ENCODE peak calls at places on chromosomes 5 and 9, in six cellular contexts. P is breast epithelium, V is sigmoid colon, L is GM12878, F is H1, H is HCT116. W is an unnamed sample.

GRCh38 chr9:128550770-128551651 is 1.4 kb upstream of the SPTAN1 start:
- DNase-seq in P (peak; percentile 26), V (peak; percentile 80), L (no peak), F (no peak), H (no peak), W (no peak)

GRCh38 chr9:131833906-131834305 is 94.0 kb upstream of the RAPGEF1 start:
- DNase-seq in P (no peak), V (no peak), L (no peak), F (no peak), H (no peak), W (no peak)

GRCh38 chr9:14221558-14221957 is 92.4 kb downstream of the NFIB start:
- DNase-seq in P (no peak), V (no peak), L (no peak), F (no peak), H (peak; percentile 21), W (no peak)

GRCh38 chr9:89835676-89836075 is 230.9 kb downstream of the GADD45G start:
- DNase-seq in P (no peak), V (no peak), L (no peak), F (no peak), H (no peak), W (no peak)

GRCh38 chr9:32292611-32293010 is 91.8 kb upstream of the ACO1 start:
- DNase-seq in P (no peak), V (no peak), L (no peak), F (no peak), H (no peak), W (no peak)

GRCh38 chr9:72271617-72272478 is 93.2 kb downstream of the ZFAND5 start:
- DNase-seq in P (no peak), V (no peak), L (no peak), F (no peak), H (peak; percentile 47), W (no peak)

GRCh38 chr5:121018004-121018403 is 553.9 kb downstream of the PRR16 start:
- DNase-seq in P (no peak), V (no peak), L (no peak), F (no peak), H (no peak), W (no peak)

GRCh38 chr5:144368556-144368955 is 197.9 kb downstream of the KCTD16 start:
- DNase-seq in P (no peak), V (no peak), L (no peak), F (no peak), H (no peak), W (no peak)

GRCh38 chr9:134434896-134435506 is 108.7 kb downstream of the RXRA start:
- DNase-seq in P (peak; percentile 94), V (peak; percentile 99), L (no peak), F (no peak), H (no peak), W (peak; percentile 88)

GRCh38 chr5:122759740-122760139 is 15.1 kb upstream of the SNX2 start:
- DNase-seq in P (no peak), V (no peak), L (no peak), F (no peak), H (no peak), W (no peak)

GRCh38 chr9:81852820-81853219 is 75.4 kb upstream of the SPATA31D4 start:
- DNase-seq in P (no peak), V (no peak), L (no peak), F (no peak), H (no peak), W (no peak)

GRCh38 chr5:125485003-125485641 is 738.7 kb upstream of the ZNF608 start:
- DNase-seq in P (peak; percentile 61), V (peak; percentile 88), L (no peak), F (no peak), H (peak; percentile 81), W (no peak)

GRCh38 chr5:110963495-110963894 is 108.0 kb upstream of the TSLP start:
- DNase-seq in P (no peak), V (no peak), L (no peak), F (no peak), H (no peak), W (no peak)

GRCh38 chr9:113319054-113319453 is 15.9 kb upstream of the RNF183 start:
- DNase-seq in P (no peak), V (no peak), L (no peak), F (no peak), H (no peak), W (no peak)

GRCh38 chr9:88781500-88782391 is 209.5 kb upstream of the S1PR3 start:
- DNase-seq in P (no peak), V (no peak), L (no peak), F (peak; percentile 13), H (no peak), W (no peak)

GRCh38 chr5:133405275-133406034 is 206.9 kb downstream of the FSTL4 start:
- DNase-seq in P (no peak), V (no peak), L (no peak), F (no peak), H (no peak), W (peak; percentile 15)

GRCh38 chr5:65262094-65262493 is 219.6 kb downstream of the ADAMTS6 start:
- DNase-seq in P (no peak), V (no peak), L (no peak), F (no peak), H (no peak), W (no peak)

GRCh38 chr5:76689321-76690026 is 26.5 kb upstream of the F2R start:
- DNase-seq in P (no peak), V (no peak), L (no peak), F (no peak), H (peak; percentile 22), W (no peak)

GRCh38 chr5:63919763-63920478 is 42.3 kb downstream of the HTR1A start:
- DNase-seq in P (no peak), V (no peak), L (no peak), F (no peak), H (no peak), W (no peak)

GRCh38 chr5:143833179-143833578 is 21.2 kb downstream of the HMHB1 start:
- DNase-seq in P (no peak), V (no peak), L (no peak), F (no peak), H (no peak), W (no peak)

GRCh38 chr5:172788771-172789686 is 18.0 kb upstream of the DUSP1 start:
- DNase-seq in P (no peak), V (peak; percentile 84), L (no peak), F (no peak), H (no peak), W (peak; percentile 87)
- H3K4me1 ChIP-seq in P (no peaks in the 10 kb centered on the region), V (no peaks in the 10 kb centered on the region), L (peaks cover 11% of the 10 kb centered on the region), F (peaks cover 3% of the 10 kb centered on the region), H (peaks cover 3% of the 10 kb centered on the region), W (peaks cover 11% of the 10 kb centered on the region)

GRCh38 chr5:58579781-58580180 is 3.1 kb upstream of the RAB3C start:
- DNase-seq in P (no peak), V (no peak), L (no peak), F (no peak), H (no peak), W (no peak)

GRCh38 chr5:58582004-58582403 is 871 bp upstream of the RAB3C start:
- DNase-seq in P (no peak), V (no peak), L (no peak), F (no peak), H (no peak), W (peak; percentile 82)

DNA sequence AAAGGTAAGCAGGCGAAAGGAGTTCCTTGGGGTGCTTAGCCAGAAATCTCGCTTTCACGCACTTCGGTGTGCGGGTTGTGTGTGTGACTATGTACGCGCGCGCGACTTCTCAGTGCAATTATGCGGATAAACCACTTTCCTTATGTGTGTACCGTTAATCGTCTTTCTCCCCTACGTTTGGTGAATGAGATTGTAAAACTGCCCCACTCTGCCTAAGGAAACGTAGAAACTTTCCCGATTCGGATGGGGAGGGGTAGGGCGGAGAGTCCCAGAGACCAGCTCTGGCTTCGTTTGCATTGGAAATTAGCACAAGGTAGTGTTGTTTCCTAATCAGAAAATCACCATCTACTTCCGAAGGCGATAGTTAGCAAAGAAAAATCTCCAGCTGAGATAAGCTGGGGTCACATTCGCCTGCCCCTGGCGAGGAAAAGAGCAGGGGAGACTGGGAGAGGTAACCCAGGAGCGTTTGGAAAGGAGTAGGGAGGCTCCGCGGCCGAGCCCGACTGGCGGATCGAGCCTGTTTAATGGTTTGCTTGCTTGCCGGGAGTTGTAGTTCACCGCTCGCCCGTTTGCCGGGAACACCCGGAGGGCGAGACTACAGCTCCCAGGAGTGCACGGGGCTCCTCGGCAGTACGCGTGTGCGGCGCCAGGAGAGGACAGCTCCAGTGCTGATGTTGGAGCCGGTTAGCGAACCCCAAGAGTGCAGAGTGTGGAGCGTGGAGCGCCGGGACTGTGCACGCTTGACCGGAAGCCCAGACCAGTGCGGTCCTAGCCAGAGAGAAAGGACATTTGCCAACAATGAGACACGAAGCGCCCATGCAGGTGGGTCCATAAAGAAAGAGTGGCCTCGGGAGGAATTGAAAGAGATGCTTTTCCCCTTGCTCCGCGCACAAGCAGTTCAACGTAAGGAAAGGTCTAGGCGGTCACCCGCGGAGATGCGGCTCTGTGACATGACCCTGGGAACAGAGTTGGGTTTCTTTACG is at the start of gene RAB3C:
- DNase-seq in P (peak; percentile 76), V (peak; percentile 77), L (peak; percentile 25), F (peak; percentile 93), H (peak; percentile 44), W (peak; percentile 96)
- TF ChIP-seq POLR2AphosphoS5 in P (no peak), V (peak; percentile 36), L (no peak), F (peak; percentile 26), H (no peak), W (peak; percentile 65)

DNA sequence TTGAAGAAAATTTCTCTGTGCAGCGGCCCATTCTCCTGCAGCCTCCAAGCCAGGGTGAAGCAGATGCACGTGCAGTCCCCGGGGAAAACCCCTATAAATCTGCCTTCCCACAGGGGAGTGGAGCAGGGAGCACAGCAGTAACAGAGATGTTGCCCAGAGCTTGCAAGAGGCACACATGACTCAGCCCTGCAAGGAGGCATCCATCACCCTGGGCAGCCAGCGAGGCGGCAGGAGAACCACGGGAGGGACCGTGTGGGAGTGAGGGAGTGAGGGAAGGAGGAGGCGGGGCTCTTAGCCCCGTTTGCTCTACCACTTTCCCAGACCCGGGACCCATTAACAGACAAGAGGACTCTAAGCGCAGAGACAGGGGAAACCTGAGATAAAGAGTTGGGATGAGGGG is 96.2 kb upstream of the ARAP3 start:
- DNase-seq in P (no peak), V (no peak), L (no peak), F (no peak), H (no peak), W (no peak)
- TF ChIP-seq POLR2A in P (no peak), V (no peak), L (no peak), F (no peak), H (no peak), W (no peak)

GRCh38 chr5:157258450-157258849 is 7.5 kb upstream of the CYFIP2 start:
- DNase-seq in P (no peak), V (no peak), L (no peak), F (no peak), H (no peak), W (no peak)
- H3K4me1 ChIP-seq in P (no peaks in the 10 kb centered on the region), V (no peaks in the 10 kb centered on the region), L (peaks cover 4% of the 10 kb centered on the region), F (no peaks in the 10 kb centered on the region), H (no peaks in the 10 kb centered on the region), W (no peaks in the 10 kb centered on the region)

GRCh38 chr5:147397616-147398015 is 112.3 kb downstream of the DPYSL3 start:
- DNase-seq in P (no peak), V (no peak), L (no peak), F (no peak), H (no peak), W (no peak)
- TF ChIP-seq POLR2AphosphoS5 in P (no peak), V (no peak), L (no peak), F (no peak), H (no peak), W (no peak)